ENCODE peak calls at places on chromosomes 6 and 20, in seven cellular contexts. One of them, this sample, is unnamed. For H3K4me1, the result is how much of the 10 kb centered on the place peaks cover.

GRCh38 chr6:63458480-63459115 is 113.7 kb upstream of the LOC128125822 start:
- DNase-seq in K562: no peak
- DNase-seq in HCT116: no peak
- DNase-seq in suprapubic skin: no peak
- DNase-seq in prostate gland: no peak
- DNase-seq in transverse colon: no peak
- DNase-seq in sigmoid colon: no peak
- DNase-seq in this sample: no peak

GRCh38 chr20:34581341-34582189 is 23.0 kb downstream of the MAP1LC3A start:
- DNase-seq in sigmoid colon: no peak
- DNase-seq in K562: no peak
- DNase-seq in suprapubic skin: no peak
- DNase-seq in HCT116: no peak
- DNase-seq in transverse colon: no peak
- DNase-seq in prostate gland: no peak
- DNase-seq in this sample: no peak

GRCh38 chr20:44030394-44030793 is 115.7 kb downstream of the TOX2 start:
- DNase-seq in prostate gland: no peak
- DNase-seq in HCT116: no peak
- DNase-seq in transverse colon: no peak
- DNase-seq in sigmoid colon: no peak
- DNase-seq in K562: no peak
- DNase-seq in suprapubic skin: peak
- DNase-seq in this sample: no peak

GRCh38 chr20:7849675-7850074 is 90.6 kb downstream of the HAO1 start:
- DNase-seq in HCT116: no peak
- DNase-seq in sigmoid colon: no peak
- DNase-seq in suprapubic skin: no peak
- DNase-seq in K562: no peak
- DNase-seq in prostate gland: no peak
- DNase-seq in transverse colon: no peak
- DNase-seq in this sample: no peak

GRCh38 chr20:848218-848617 is 14.7 kb downstream of the FAM110A start:
- DNase-seq in prostate gland: no peak
- DNase-seq in transverse colon: no peak
- DNase-seq in suprapubic skin: no peak
- DNase-seq in HCT116: no peak
- DNase-seq in sigmoid colon: no peak
- DNase-seq in K562: no peak
- DNase-seq in this sample: no peak

GRCh38 chr20:33211817-33212424 is 5.2 kb upstream of the BPIFA3 start:
- DNase-seq in sigmoid colon: no peak
- DNase-seq in prostate gland: peak
- DNase-seq in HCT116: peak
- DNase-seq in suprapubic skin: no peak
- DNase-seq in transverse colon: peak
- DNase-seq in K562: peak
- DNase-seq in this sample: peak

GRCh38 chr20:34997171-34997570 is 41.5 kb downstream of the MYH7B start:
- DNase-seq in prostate gland: no peak
- DNase-seq in suprapubic skin: no peak
- DNase-seq in transverse colon: peak
- DNase-seq in sigmoid colon: no peak
- DNase-seq in K562: no peak
- DNase-seq in HCT116: no peak
- DNase-seq in this sample: no peak

GRCh38 chr6:66605011-66605410 is 898.0 kb upstream of the EYS start:
- DNase-seq in transverse colon: no peak
- DNase-seq in suprapubic skin: no peak
- DNase-seq in sigmoid colon: no peak
- DNase-seq in K562: no peak
- DNase-seq in prostate gland: no peak
- DNase-seq in HCT116: no peak
- DNase-seq in this sample: no peak

GRCh38 chr20:2693996-2694471 is 1.5 kb downstream of the EBF4 start:
- DNase-seq in transverse colon: no peak
- DNase-seq in suprapubic skin: peak
- DNase-seq in prostate gland: no peak
- DNase-seq in HCT116: no peak
- DNase-seq in sigmoid colon: peak
- DNase-seq in K562: no peak
- DNase-seq in this sample: no peak

GRCh38 chr20:38728911-38729642 is 4.8 kb downstream of the SLC32A1 start:
- DNase-seq in K562: no peak
- DNase-seq in prostate gland: no peak
- DNase-seq in suprapubic skin: no peak
- DNase-seq in transverse colon: no peak
- DNase-seq in sigmoid colon: no peak
- DNase-seq in HCT116: no peak
- DNase-seq in this sample: no peak

GRCh38 chr20:5113615-5113986 is 6.2 kb downstream of the PCNA start:
- DNase-seq in prostate gland: no peak
- DNase-seq in sigmoid colon: no peak
- DNase-seq in transverse colon: no peak
- DNase-seq in HCT116: no peak
- DNase-seq in K562: no peak
- DNase-seq in suprapubic skin: no peak
- DNase-seq in this sample: no peak

GRCh38 chr6:164967102-164967501 is 342.3 kb downstream of the C6orf118 start:
- DNase-seq in transverse colon: no peak
- DNase-seq in sigmoid colon: no peak
- DNase-seq in K562: no peak
- DNase-seq in HCT116: no peak
- DNase-seq in prostate gland: no peak
- DNase-seq in suprapubic skin: no peak
- DNase-seq in this sample: no peak

GRCh38 chr6:27280064-27280539 is 32.0 kb downstream of the POM121L2 start:
- DNase-seq in suprapubic skin: no peak
- DNase-seq in sigmoid colon: no peak
- DNase-seq in K562: peak
- DNase-seq in HCT116: peak
- DNase-seq in prostate gland: no peak
- DNase-seq in transverse colon: no peak
- DNase-seq in this sample: no peak

GRCh38 chr6:112839525-112839961 is 492.4 kb downstream of the RFPL4B start:
- DNase-seq in transverse colon: no peak
- DNase-seq in HCT116: no peak
- DNase-seq in sigmoid colon: no peak
- DNase-seq in suprapubic skin: no peak
- DNase-seq in prostate gland: no peak
- DNase-seq in K562: no peak
- DNase-seq in this sample: no peak

GRCh38 chr20:20489054-20489453 is 121.2 kb downstream of the INSM1 start:
- DNase-seq in transverse colon: no peak
- DNase-seq in sigmoid colon: no peak
- DNase-seq in HCT116: no peak
- DNase-seq in K562: no peak
- DNase-seq in suprapubic skin: no peak
- DNase-seq in prostate gland: no peak
- DNase-seq in this sample: no peak

GRCh38 chr6:72649032-72649984 is 27.4 kb downstream of the KCNQ5 start:
- DNase-seq in transverse colon: no peak
- DNase-seq in HCT116: no peak
- DNase-seq in K562: no peak
- DNase-seq in suprapubic skin: no peak
- DNase-seq in sigmoid colon: no peak
- DNase-seq in prostate gland: no peak
- DNase-seq in this sample: no peak

GRCh38 chr6:38156818-38157565 is 337.5 kb downstream of the ZFAND3 start:
- DNase-seq in K562: no peak
- DNase-seq in prostate gland: no peak
- DNase-seq in HCT116: no peak
- DNase-seq in sigmoid colon: no peak
- DNase-seq in transverse colon: no peak
- DNase-seq in suprapubic skin: peak
- DNase-seq in this sample: no peak

GRCh38 chr6:38155144-38155543 is 335.6 kb downstream of the ZFAND3 start:
- DNase-seq in transverse colon: no peak
- DNase-seq in suprapubic skin: peak
- DNase-seq in K562: no peak
- DNase-seq in sigmoid colon: no peak
- DNase-seq in prostate gland: no peak
- DNase-seq in HCT116: no peak
- DNase-seq in this sample: peak

GRCh38 chr6:38153946-38154345 is 334.4 kb downstream of the ZFAND3 start:
- DNase-seq in prostate gland: no peak
- DNase-seq in transverse colon: no peak
- DNase-seq in sigmoid colon: no peak
- DNase-seq in HCT116: no peak
- DNase-seq in K562: no peak
- DNase-seq in suprapubic skin: peak
- DNase-seq in this sample: no peak

GRCh38 chr6:38154731-38155130 is 335.2 kb downstream of the ZFAND3 start:
- DNase-seq in prostate gland: no peak
- DNase-seq in K562: no peak
- DNase-seq in sigmoid colon: no peak
- DNase-seq in suprapubic skin: peak
- DNase-seq in transverse colon: no peak
- DNase-seq in HCT116: no peak
- DNase-seq in this sample: no peak

DNA sequence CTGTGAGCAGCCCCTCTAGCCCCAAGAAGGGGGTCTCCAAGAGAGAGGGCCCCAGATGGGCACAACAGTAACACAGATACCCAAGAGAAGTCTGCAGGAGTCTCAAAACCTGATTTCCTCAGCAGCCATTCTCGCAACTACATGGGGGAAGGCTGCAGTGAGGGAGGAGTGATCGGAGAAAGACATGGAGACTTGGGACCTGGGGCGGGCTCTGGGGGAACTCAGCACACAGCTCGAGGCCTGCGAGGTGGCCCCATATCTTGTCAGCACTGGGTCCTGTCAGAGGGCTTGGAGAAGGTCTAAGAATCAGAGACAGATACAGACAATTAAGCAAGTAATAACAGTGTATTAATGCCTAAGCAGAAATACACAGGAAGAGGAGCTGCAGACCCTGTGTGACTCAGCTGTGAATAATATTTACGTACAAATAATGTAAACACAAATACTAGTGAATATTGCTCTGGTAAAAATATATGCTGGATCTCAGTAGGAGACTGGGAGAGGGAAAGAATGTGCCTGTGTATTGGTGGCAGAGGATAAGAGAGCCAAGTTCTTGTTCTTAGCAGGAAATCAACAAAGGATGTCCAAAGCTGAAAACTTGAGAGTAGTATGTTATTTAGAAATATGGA is 336.2 kb downstream of the ZFAND3 start:
- DNase-seq in suprapubic skin: peak
- DNase-seq in transverse colon: no peak
- DNase-seq in prostate gland: no peak
- DNase-seq in sigmoid colon: no peak
- DNase-seq in K562: no peak
- DNase-seq in HCT116: no peak
- DNase-seq in this sample: no peak
- TF ChIP-seq POLR2AphosphoS5 in suprapubic skin: no peak
- TF ChIP-seq POLR2AphosphoS5 in transverse colon: no peak
- TF ChIP-seq POLR2AphosphoS5 in prostate gland: no peak
- TF ChIP-seq POLR2AphosphoS5 in sigmoid colon: no peak
- TF ChIP-seq POLR2AphosphoS5 in K562: no peak
- TF ChIP-seq POLR2AphosphoS5 in HCT116: no peak
- TF ChIP-seq POLR2AphosphoS5 in this sample: no peak

GRCh38 chr6:343960-344815 is 47.4 kb upstream of the IRF4 start:
- DNase-seq in HCT116: no peak
- DNase-seq in transverse colon: no peak
- DNase-seq in prostate gland: no peak
- DNase-seq in K562: no peak
- DNase-seq in sigmoid colon: no peak
- DNase-seq in suprapubic skin: no peak
- DNase-seq in this sample: peak

GRCh38 chr6:346389-347030 is 45.0 kb upstream of the IRF4 start:
- DNase-seq in suprapubic skin: no peak
- DNase-seq in prostate gland: no peak
- DNase-seq in HCT116: no peak
- DNase-seq in sigmoid colon: peak
- DNase-seq in transverse colon: no peak
- DNase-seq in K562: no peak
- DNase-seq in this sample: no peak

GRCh38 chr6:343226-343935 is 48.2 kb upstream of the IRF4 start:
- DNase-seq in sigmoid colon: no peak
- DNase-seq in K562: no peak
- DNase-seq in suprapubic skin: no peak
- DNase-seq in transverse colon: no peak
- DNase-seq in prostate gland: no peak
- DNase-seq in HCT116: no peak
- DNase-seq in this sample: peak

GRCh38 chr6:345747-346388 is 45.7 kb upstream of the IRF4 start:
- DNase-seq in transverse colon: no peak
- DNase-seq in suprapubic skin: no peak
- DNase-seq in HCT116: no peak
- DNase-seq in sigmoid colon: no peak
- DNase-seq in K562: no peak
- DNase-seq in prostate gland: no peak
- DNase-seq in this sample: no peak

GRCh38 chr6:344816-345340 is 46.7 kb upstream of the IRF4 start:
- DNase-seq in sigmoid colon: no peak
- DNase-seq in HCT116: no peak
- DNase-seq in prostate gland: no peak
- DNase-seq in suprapubic skin: no peak
- DNase-seq in K562: no peak
- DNase-seq in transverse colon: no peak
- DNase-seq in this sample: peak
- H3K4me1 ChIP-seq in sigmoid colon: under half
- H3K4me1 ChIP-seq in HCT116: under half
- H3K4me1 ChIP-seq in prostate gland: under half
- H3K4me1 ChIP-seq in suprapubic skin: under half
- H3K4me1 ChIP-seq in K562: under half
- H3K4me1 ChIP-seq in transverse colon: under half
- H3K4me1 ChIP-seq in this sample: under half

GRCh38 chr6:166258854-166259276 is 49.3 kb downstream of the PRR18 start:
- DNase-seq in HCT116: no peak
- DNase-seq in suprapubic skin: no peak
- DNase-seq in sigmoid colon: no peak
- DNase-seq in K562: no peak
- DNase-seq in transverse colon: peak
- DNase-seq in prostate gland: no peak
- DNase-seq in this sample: peak
- TF ChIP-seq POLR2A in HCT116: no peak
- TF ChIP-seq POLR2A in suprapubic skin: no peak
- TF ChIP-seq POLR2A in sigmoid colon: no peak
- TF ChIP-seq POLR2A in K562: no peak
- TF ChIP-seq POLR2A in transverse colon: no peak
- TF ChIP-seq POLR2A in prostate gland: no peak
- TF ChIP-seq POLR2A in this sample: peak

GRCh38 chr6:92024071-92024470 is 1395.3 kb downstream of the EPHA7 start:
- DNase-seq in transverse colon: no peak
- DNase-seq in K562: no peak
- DNase-seq in HCT116: no peak
- DNase-seq in prostate gland: no peak
- DNase-seq in sigmoid colon: no peak
- DNase-seq in suprapubic skin: no peak
- DNase-seq in this sample: no peak

GRCh38 chr6:92023410-92023940 is 1395.9 kb downstream of the EPHA7 start:
- DNase-seq in suprapubic skin: no peak
- DNase-seq in transverse colon: no peak
- DNase-seq in HCT116: no peak
- DNase-seq in sigmoid colon: no peak
- DNase-seq in K562: no peak
- DNase-seq in prostate gland: no peak
- DNase-seq in this sample: no peak

DNA sequence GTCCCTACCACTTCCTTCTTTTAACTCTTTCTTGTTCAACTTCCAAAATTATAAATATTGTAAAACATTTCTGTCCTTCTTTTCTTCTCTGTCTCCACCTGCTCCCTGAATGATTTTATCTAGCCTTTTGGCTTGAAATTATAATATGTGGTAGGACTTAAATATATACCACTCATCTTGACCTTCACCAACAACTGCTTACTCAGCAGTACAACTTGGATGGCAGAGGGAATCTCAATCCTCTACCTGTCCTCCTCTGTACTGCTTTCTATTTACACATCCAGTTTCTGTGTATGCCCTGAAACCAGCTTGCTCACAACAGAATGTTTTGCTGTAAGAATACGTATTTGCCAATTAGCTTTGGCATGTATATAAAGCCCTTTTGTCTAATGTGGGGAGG is 1392.5 kb downstream of the EPHA7 start:
- DNase-seq in K562: no peak
- DNase-seq in transverse colon: no peak
- DNase-seq in prostate gland: no peak
- DNase-seq in suprapubic skin: no peak
- DNase-seq in sigmoid colon: no peak
- DNase-seq in HCT116: no peak
- DNase-seq in this sample: no peak
- TF ChIP-seq POLR2AphosphoS5 in K562: no peak
- TF ChIP-seq POLR2AphosphoS5 in transverse colon: no peak
- TF ChIP-seq POLR2AphosphoS5 in prostate gland: no peak
- TF ChIP-seq POLR2AphosphoS5 in suprapubic skin: no peak
- TF ChIP-seq POLR2AphosphoS5 in sigmoid colon: no peak
- TF ChIP-seq POLR2AphosphoS5 in HCT116: no peak
- TF ChIP-seq POLR2AphosphoS5 in this sample: no peak